ENCODE peak calls at places on chromosome 21, in four cellular contexts. One of them, this sample, is unnamed.

GRCh38 chr21:14757533-14758327 is 211.6 kb upstream of the SAMSN1 start:
- DNase-seq in CD4-positive, alpha-beta T cell: no peak
- DNase-seq in GM13976: no peak
- DNase-seq in AG04449: no peak
- DNase-seq in this sample: no peak

GRCh38 chr21:39885119-39885848 is 18.0 kb downstream of the PCP4 start:
- DNase-seq in AG04449: no peak
- DNase-seq in CD4-positive, alpha-beta T cell: no peak
- DNase-seq in GM13976: no peak
- DNase-seq in this sample: no peak

GRCh38 chr21:35257413-35257812 is 208.3 kb upstream of the RUNX1 start:
- DNase-seq in CD4-positive, alpha-beta T cell: no peak
- DNase-seq in GM13976: no peak
- DNase-seq in AG04449: peak
- DNase-seq in this sample: no peak

GRCh38 chr21:25615880-25616279 is 8.6 kb upstream of the MRPL39 start:
- DNase-seq in AG04449: no peak
- DNase-seq in GM13976: no peak
- DNase-seq in CD4-positive, alpha-beta T cell: no peak
- DNase-seq in this sample: no peak

GRCh38 chr21:39386899-39387298 is 38.0 kb upstream of the HMGN1 start:
- DNase-seq in CD4-positive, alpha-beta T cell: no peak
- DNase-seq in GM13976: no peak
- DNase-seq in AG04449: no peak
- DNase-seq in this sample: no peak

GRCh38 chr21:15222711-15223110 is 157.9 kb upstream of the NRIP1 start:
- DNase-seq in GM13976: no peak
- DNase-seq in CD4-positive, alpha-beta T cell: no peak
- DNase-seq in AG04449: no peak
- DNase-seq in this sample: no peak

GRCh38 chr21:25171438-25171837 is 435.8 kb downstream of the MRPL39 start:
- DNase-seq in CD4-positive, alpha-beta T cell: no peak
- DNase-seq in GM13976: no peak
- DNase-seq in AG04449: peak
- DNase-seq in this sample: no peak

GRCh38 chr21:46675595-46676280 is 40.3 kb downstream of the PRMT2 start:
- DNase-seq in CD4-positive, alpha-beta T cell: no peak
- DNase-seq in GM13976: no peak
- DNase-seq in AG04449: no peak
- DNase-seq in this sample: no peak

GRCh38 chr21:35100351-35100771 is 51.3 kb upstream of the RUNX1 start:
- DNase-seq in CD4-positive, alpha-beta T cell: no peak
- DNase-seq in AG04449: no peak
- DNase-seq in GM13976: no peak
- DNase-seq in this sample: no peak

GRCh38 chr21:44466351-44466954 is 11.1 kb downstream of the LRRC3 start:
- DNase-seq in CD4-positive, alpha-beta T cell: no peak
- DNase-seq in GM13976: no peak
- DNase-seq in AG04449: no peak
- DNase-seq in this sample: no peak

GRCh38 chr21:25639167-25639921 is at the start of gene JAM2:
- DNase-seq in AG04449: no peak
- DNase-seq in CD4-positive, alpha-beta T cell: peak
- DNase-seq in GM13976: peak
- DNase-seq in this sample: peak

GRCh38 chr21:25507522-25507921 is 99.8 kb downstream of the MRPL39 start:
- DNase-seq in CD4-positive, alpha-beta T cell: no peak
- DNase-seq in AG04449: no peak
- DNase-seq in GM13976: no peak
- DNase-seq in this sample: no peak

GRCh38 chr21:43192501-43193081 is 23.8 kb downstream of the CRYAA start:
- DNase-seq in CD4-positive, alpha-beta T cell: no peak
- DNase-seq in GM13976: no peak
- DNase-seq in AG04449: no peak
- DNase-seq in this sample: no peak

GRCh38 chr21:46660505-46660904 is 25.0 kb downstream of the PRMT2 start:
- DNase-seq in AG04449: no peak
- DNase-seq in GM13976: no peak
- DNase-seq in CD4-positive, alpha-beta T cell: no peak
- DNase-seq in this sample: no peak

GRCh38 chr21:34924767-34925425 is 124.2 kb downstream of the RUNX1 start:
- DNase-seq in AG04449: no peak
- DNase-seq in CD4-positive, alpha-beta T cell: no peak
- DNase-seq in GM13976: no peak
- DNase-seq in this sample: no peak

GRCh38 chr21:35014302-35015044 is 34.6 kb downstream of the RUNX1 start:
- DNase-seq in CD4-positive, alpha-beta T cell: no peak
- DNase-seq in AG04449: no peak
- DNase-seq in GM13976: no peak
- DNase-seq in this sample: no peak

GRCh38 chr21:42840411-42841155 is 38.8 kb downstream of the WDR4 start:
- DNase-seq in GM13976: no peak
- DNase-seq in AG04449: no peak
- DNase-seq in CD4-positive, alpha-beta T cell: no peak
- DNase-seq in this sample: no peak

GRCh38 chr21:38619865-38620513 is 121.7 kb upstream of the ERG start:
- DNase-seq in CD4-positive, alpha-beta T cell: no peak
- DNase-seq in AG04449: no peak
- DNase-seq in GM13976: no peak
- DNase-seq in this sample: no peak

GRCh38 chr21:14871861-14872260 is 192.9 kb downstream of the NRIP1 start:
- DNase-seq in GM13976: no peak
- DNase-seq in AG04449: no peak
- DNase-seq in CD4-positive, alpha-beta T cell: no peak
- DNase-seq in this sample: no peak

GRCh38 chr21:43712268-43712942 is 6.5 kb upstream of the PDXK start:
- DNase-seq in GM13976: no peak
- DNase-seq in AG04449: no peak
- DNase-seq in CD4-positive, alpha-beta T cell: no peak
- DNase-seq in this sample: no peak

GRCh38 chr21:35207322-35207721 is 158.2 kb upstream of the RUNX1 start:
- DNase-seq in GM13976: no peak
- DNase-seq in CD4-positive, alpha-beta T cell: no peak
- DNase-seq in AG04449: no peak
- DNase-seq in this sample: no peak

GRCh38 chr21:32457360-32457840 is 44.9 kb downstream of the EVA1C start:
- DNase-seq in GM13976: no peak
- DNase-seq in AG04449: no peak
- DNase-seq in CD4-positive, alpha-beta T cell: no peak
- DNase-seq in this sample: no peak
- TF ChIP-seq CTCF in GM13976: no peak
- TF ChIP-seq CTCF in AG04449: no peak
- TF ChIP-seq CTCF in CD4-positive, alpha-beta T cell: no peak
- TF ChIP-seq CTCF in this sample: no peak

GRCh38 chr21:41024341-41025056 is 143.5 kb upstream of the BACE2 start:
- DNase-seq in GM13976: no peak
- DNase-seq in AG04449: no peak
- DNase-seq in CD4-positive, alpha-beta T cell: no peak
- DNase-seq in this sample: no peak

GRCh38 chr21:41023936-41024335 is 144.0 kb upstream of the BACE2 start:
- DNase-seq in AG04449: no peak
- DNase-seq in CD4-positive, alpha-beta T cell: no peak
- DNase-seq in GM13976: no peak
- DNase-seq in this sample: no peak

GRCh38 chr21:41032536-41032935 is 135.4 kb upstream of the BACE2 start:
- DNase-seq in CD4-positive, alpha-beta T cell: no peak
- DNase-seq in GM13976: no peak
- DNase-seq in AG04449: no peak
- DNase-seq in this sample: no peak

GRCh38 chr21:41025057-41025390 is 142.9 kb upstream of the BACE2 start:
- DNase-seq in GM13976: no peak
- DNase-seq in AG04449: no peak
- DNase-seq in CD4-positive, alpha-beta T cell: no peak
- DNase-seq in this sample: no peak

GRCh38 chr21:41029573-41029972 is 138.4 kb upstream of the BACE2 start:
- DNase-seq in CD4-positive, alpha-beta T cell: no peak
- DNase-seq in GM13976: no peak
- DNase-seq in AG04449: no peak
- DNase-seq in this sample: no peak
- TF ChIP-seq CTCF in CD4-positive, alpha-beta T cell: no peak
- TF ChIP-seq CTCF in GM13976: no peak
- TF ChIP-seq CTCF in AG04449: no peak
- TF ChIP-seq CTCF in this sample: no peak

GRCh38 chr21:33394260-33394659 is 9.0 kb upstream of the IFNGR2 start:
- DNase-seq in AG04449: no peak
- DNase-seq in GM13976: no peak
- DNase-seq in CD4-positive, alpha-beta T cell: no peak
- DNase-seq in this sample: no peak
- TF ChIP-seq CTCF in AG04449: no peak
- TF ChIP-seq CTCF in GM13976: no peak
- TF ChIP-seq CTCF in CD4-positive, alpha-beta T cell: no peak
- TF ChIP-seq CTCF in this sample: no peak

GRCh38 chr21:36385909-36386642 is 884 bp downstream of the CHAF1B start:
- DNase-seq in GM13976: no peak
- DNase-seq in CD4-positive, alpha-beta T cell: no peak
- DNase-seq in AG04449: no peak
- DNase-seq in this sample: no peak

GRCh38 chr21:36385233-36385908 is at the start of gene CHAF1B:
- DNase-seq in AG04449: no peak
- DNase-seq in CD4-positive, alpha-beta T cell: peak
- DNase-seq in GM13976: peak
- DNase-seq in this sample: peak

GRCh38 chr21:36384885-36385232 is 333 bp upstream of the CHAF1B start:
- DNase-seq in CD4-positive, alpha-beta T cell: no peak
- DNase-seq in AG04449: no peak
- DNase-seq in GM13976: no peak
- DNase-seq in this sample: no peak

GRCh38 chr21:36388076-36388475 is 2.9 kb downstream of the CHAF1B start:
- DNase-seq in CD4-positive, alpha-beta T cell: no peak
- DNase-seq in GM13976: no peak
- DNase-seq in AG04449: no peak
- DNase-seq in this sample: no peak

GRCh38 chr21:36388835-36389234 is 3.6 kb downstream of the CHAF1B start:
- DNase-seq in AG04449: no peak
- DNase-seq in CD4-positive, alpha-beta T cell: no peak
- DNase-seq in GM13976: no peak
- DNase-seq in this sample: peak
- TF ChIP-seq CTCF in AG04449: no peak
- TF ChIP-seq CTCF in CD4-positive, alpha-beta T cell: no peak
- TF ChIP-seq CTCF in GM13976: no peak
- TF ChIP-seq CTCF in this sample: no peak

This sample was measured in GM10248.